ENCODE peak calls at places on chromosomes 1 and 21, in four cellular contexts. W is IMR-90, C is Peyer's patch, S is right lobe of liver. K is an unnamed sample.

GRCh38 chr1:109531826-109532364 is 7.8 kb upstream of the GPR61 start:
- DNase-seq in W (no peak), C (no peak), S (no peak), K (no peak)

GRCh38 chr1:29364101-29364678 is 127.9 kb downstream of the PTPRU start:
- DNase-seq in W (no peak), C (peak), S (peak), K (no peak)

GRCh38 chr1:234532511-234532922 is 53.5 kb upstream of the TARBP1 start:
- DNase-seq in W (no peak), C (peak), S (peak), K (no peak)

GRCh38 chr1:94832446-94832845 is 12.3 kb downstream of the SLC44A3 start:
- DNase-seq in W (peak), C (no peak), S (no peak), K (no peak)

GRCh38 chr21:46065215-46065992 is 32.5 kb upstream of the COL6A2 start:
- DNase-seq in W (peak), C (peak), S (peak), K (no peak)

GRCh38 chr1:173669491-173669941 is at the start of gene ANKRD45:
- DNase-seq in W (peak), C (no peak), S (no peak), K (no peak)

GRCh38 chr1:198032668-198033067 is 115.5 kb downstream of the LHX9 start:
- DNase-seq in W (no peak), C (no peak), S (no peak), K (no peak)

GRCh38 chr1:99682291-99682751 is 36.4 kb downstream of the PALMD start:
- DNase-seq in W (peak), C (no peak), S (no peak), K (no peak)

GRCh38 chr21:28904961-28905435 is 87.7 kb downstream of the LTN1 start:
- DNase-seq in W (no peak), C (no peak), S (no peak), K (no peak)

GRCh38 chr21:39321424-39321823 is 8.0 kb upstream of the BRWD1 start:
- DNase-seq in W (peak), C (no peak), S (no peak), K (no peak)

GRCh38 chr1:108316545-108316944 is 72.7 kb upstream of the NBPF4 start:
- DNase-seq in W (peak), C (no peak), S (no peak), K (no peak)

GRCh38 chr1:43351421-43352350 is 7.1 kb upstream of the CDC20 start:
- DNase-seq in W (no peak), C (no peak), S (no peak), K (no peak)

GRCh38 chr1:84853743-84854721 is 39.0 kb downstream of the LPAR3 start:
- DNase-seq in W (peak), C (peak), S (no peak), K (no peak)

GRCh38 chr21:45164124-45164511 is 89.7 kb downstream of the ADARB1 start:
- DNase-seq in W (peak), C (no peak), S (no peak), K (no peak)

GRCh38 chr1:90795396-90795795 is 78.3 kb upstream of the BARHL2 start:
- DNase-seq in W (no peak), C (no peak), S (no peak), K (no peak)

GRCh38 chr1:18091660-18092446 is 15.7 kb upstream of the IGSF21 start:
- DNase-seq in W (peak), C (no peak), S (no peak), K (no peak)

GRCh38 chr1:85584264-85584781 is 3.8 kb downstream of the CCN1 start:
- DNase-seq in W (peak), C (no peak), S (no peak), K (no peak)

GRCh38 chr1:192488058-192488457 is 87.5 kb upstream of the RGS1 start:
- DNase-seq in W (no peak), C (no peak), S (no peak), K (no peak)

GRCh38 chr1:19312782-19313635 is 883 bp downstream of the SLC66A1 start:
- DNase-seq in W (no peak), C (no peak), S (peak), K (no peak)

GRCh38 chr1:202005958-202006357 is 4.4 kb upstream of the ELF3 start:
- DNase-seq in W (no peak), C (no peak), S (no peak), K (no peak)

GRCh38 chr1:15975358-15975804 is 520 bp downstream of the ZBTB17 start:
- DNase-seq in W (peak), C (peak), S (peak), K (no peak)

GRCh38 chr1:81477704-81478103 is 323.0 kb upstream of the ADGRL2 start:
- DNase-seq in W (peak), C (no peak), S (no peak), K (no peak)

GRCh38 chr21:45542242-45542666 is at the start of gene SLC19A1:
- DNase-seq in W (peak), C (peak), S (peak), K (no peak)

GRCh38 chr1:110626890-110627289 is 20.7 kb upstream of the KCNA2 start:
- DNase-seq in W (no peak), C (no peak), S (no peak), K (no peak)

GRCh38 chr1:246576709-246577032 is 10.4 kb downstream of the CNST start:
- DNase-seq in W (no peak), C (no peak), S (no peak), K (no peak)

GRCh38 chr1:100736766-100737165 is 17.2 kb downstream of the VCAM1 start:
- DNase-seq in W (peak), C (no peak), S (no peak), K (no peak)

GRCh38 chr1:64095832-64096231 is 107.6 kb upstream of the UBE2U start:
- DNase-seq in W (no peak), C (no peak), S (no peak), K (no peak)

GRCh38 chr1:64100791-64101190 is 102.6 kb upstream of the UBE2U start:
- DNase-seq in W (peak), C (no peak), S (no peak), K (no peak)

GRCh38 chr1:64098436-64098835 is 105.0 kb upstream of the UBE2U start:
- DNase-seq in W (no peak), C (no peak), S (no peak), K (no peak)

GRCh38 chr1:64097859-64098258 is 105.6 kb upstream of the UBE2U start:
- DNase-seq in W (no peak), C (no peak), S (no peak), K (no peak)

DNA sequence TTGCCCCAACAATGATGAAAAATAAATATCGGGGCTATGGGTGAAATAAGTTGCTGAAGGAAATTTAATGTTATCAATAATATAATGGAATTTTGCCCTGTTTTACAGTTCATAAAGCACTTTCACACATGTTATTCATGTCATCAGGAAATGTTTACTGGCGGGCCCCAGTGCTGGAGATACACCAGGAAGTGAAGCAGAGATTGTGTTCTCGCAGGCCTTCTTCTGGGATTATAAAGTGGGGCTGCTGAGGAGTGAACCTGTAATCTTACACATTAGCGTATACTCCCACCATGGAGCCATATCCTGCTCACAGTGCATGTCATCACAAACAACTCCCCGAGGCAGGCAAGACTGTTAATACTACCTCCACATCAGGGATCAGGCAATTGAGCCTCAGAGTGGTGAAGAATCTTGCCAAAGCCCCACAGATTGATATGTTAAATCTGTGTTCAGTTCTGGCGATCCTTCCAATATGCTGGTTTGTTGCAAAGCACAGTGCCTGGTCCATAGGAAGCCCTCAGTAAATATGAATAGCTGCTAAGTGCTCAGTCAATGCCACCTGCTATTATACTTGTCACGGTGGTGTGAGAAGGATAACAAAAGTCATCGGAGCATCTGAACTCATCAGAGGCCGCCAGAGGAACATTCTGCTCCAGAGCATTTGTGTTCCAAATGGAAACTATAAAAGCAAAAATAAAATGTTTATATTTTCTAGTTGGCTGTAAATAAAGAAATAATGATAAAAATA is 104.4 kb upstream of the UBE2U start:
- DNase-seq in W (no peak), C (no peak), S (no peak), K (no peak)
- H3K27ac ChIP-seq in W (no peak), C (no peak), S (no peak), K (no peak)

DNA sequence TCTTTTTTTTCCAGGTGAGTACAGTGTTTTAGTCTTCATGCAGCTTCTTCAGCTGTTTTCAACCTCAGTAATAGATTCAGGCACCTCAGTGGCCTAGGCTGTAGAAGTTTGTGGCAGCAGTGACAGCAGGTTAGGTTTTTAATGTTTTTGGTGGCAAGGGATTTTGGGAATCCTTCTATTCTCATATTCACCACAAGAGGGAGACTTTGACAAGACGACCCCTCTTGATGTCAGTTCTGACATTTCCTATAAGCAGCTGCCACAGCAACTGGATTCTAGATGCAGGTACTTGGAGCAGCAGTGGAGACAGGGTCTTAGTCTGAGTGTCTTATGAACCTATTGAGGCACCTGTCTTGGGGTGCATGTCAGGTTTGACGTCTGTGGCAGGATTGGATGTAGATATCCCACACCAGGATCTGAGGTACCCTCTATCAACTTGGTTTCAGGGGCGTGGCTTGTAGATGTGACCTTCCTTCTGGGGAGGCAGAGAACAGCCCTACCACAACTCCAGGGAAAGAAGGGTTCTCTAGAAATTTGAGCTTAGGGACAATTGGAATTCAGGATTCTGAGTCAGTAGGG is 1104.2 kb upstream of the TMPRSS15 start:
- DNase-seq in W (no peak), C (no peak), S (no peak), K (no peak)
- TF ChIP-seq CTCF in W (no peak), C (no peak), S (peak), K (no peak)

GRCh38 chr21:34037446-34037845 is 35.9 kb upstream of the MRPS6 start:
- DNase-seq in W (peak), C (no peak), S (no peak), K (no peak)
- TF ChIP-seq POLR2A in W (no peak), C (no peak), S (no peak), K (no peak)

DNA sequence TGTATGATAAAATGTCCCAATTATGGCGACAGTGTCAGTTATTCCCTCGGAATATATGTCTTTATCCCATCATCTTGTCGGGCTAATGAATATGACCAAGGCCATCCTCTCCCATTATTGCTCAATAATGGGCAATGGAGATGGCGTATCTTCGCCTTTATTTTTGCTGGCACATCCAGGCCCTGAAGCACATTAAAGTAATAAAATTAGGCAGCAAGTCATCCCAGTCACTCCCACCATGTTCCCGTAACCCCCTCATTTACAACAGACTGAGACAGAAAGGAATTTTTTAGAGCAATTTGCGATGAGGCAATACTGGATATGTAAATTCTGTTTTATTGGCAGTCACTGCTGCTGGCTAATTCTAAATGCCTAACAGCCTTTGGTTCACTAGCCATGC is 35.3 kb downstream of the CLIC6 start:
- DNase-seq in W (peak), C (no peak), S (no peak), K (no peak)
- H3K27ac ChIP-seq in W (no peak), C (no peak), S (no peak), K (peak)

DNA sequence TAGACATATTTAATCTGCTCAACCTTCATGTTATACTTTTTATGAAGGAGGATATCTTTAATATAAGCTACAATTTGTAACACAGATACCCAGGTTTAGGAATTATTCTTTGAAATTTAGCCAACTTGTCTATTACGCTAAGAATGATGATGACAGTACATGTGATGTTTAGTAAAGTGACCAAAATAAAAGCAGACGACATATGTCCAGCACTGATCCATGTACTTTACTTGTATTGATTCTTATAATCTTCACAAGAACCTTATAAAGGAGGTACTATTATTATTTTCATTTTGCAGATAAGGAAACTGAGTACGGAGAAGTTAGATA is 37.2 kb upstream of the ATG4C start:
- DNase-seq in W (no peak), C (no peak), S (no peak), K (no peak)
- TF ChIP-seq CTCF in W (no peak), C (no peak), S (no peak), K (no peak)

GRCh38 chr1:23368562-23369334 is 888 bp downstream of the ZNF436 start:
- DNase-seq in W (peak), C (peak), S (peak), K (peak)
- TF ChIP-seq POLR2A in W (peak), C (peak), S (peak), K (peak)

DNA sequence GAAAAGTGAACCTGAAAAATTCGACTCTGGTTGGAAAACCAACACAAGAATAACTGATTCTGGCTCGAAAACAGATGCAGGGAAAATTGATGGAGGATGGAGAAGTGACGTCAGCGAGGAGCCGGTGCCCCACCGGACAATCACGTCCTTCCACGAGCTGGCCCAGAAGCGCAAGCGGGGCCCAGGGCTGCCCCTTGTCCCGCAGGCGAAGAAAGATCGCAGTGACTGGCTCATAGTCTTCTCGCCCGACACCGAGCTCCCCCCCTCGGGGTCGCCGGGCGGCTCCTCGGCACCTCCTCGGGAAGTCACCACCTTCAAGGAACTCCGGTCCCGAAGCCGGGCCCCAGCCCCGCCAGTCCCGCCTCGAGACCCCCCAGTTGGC is 1.9 kb downstream of the RUSC1 start:
- DNase-seq in W (peak), C (peak), S (no peak), K (no peak)
- H3K27ac ChIP-seq in W (peak), C (peak), S (peak), K (peak)

DNA sequence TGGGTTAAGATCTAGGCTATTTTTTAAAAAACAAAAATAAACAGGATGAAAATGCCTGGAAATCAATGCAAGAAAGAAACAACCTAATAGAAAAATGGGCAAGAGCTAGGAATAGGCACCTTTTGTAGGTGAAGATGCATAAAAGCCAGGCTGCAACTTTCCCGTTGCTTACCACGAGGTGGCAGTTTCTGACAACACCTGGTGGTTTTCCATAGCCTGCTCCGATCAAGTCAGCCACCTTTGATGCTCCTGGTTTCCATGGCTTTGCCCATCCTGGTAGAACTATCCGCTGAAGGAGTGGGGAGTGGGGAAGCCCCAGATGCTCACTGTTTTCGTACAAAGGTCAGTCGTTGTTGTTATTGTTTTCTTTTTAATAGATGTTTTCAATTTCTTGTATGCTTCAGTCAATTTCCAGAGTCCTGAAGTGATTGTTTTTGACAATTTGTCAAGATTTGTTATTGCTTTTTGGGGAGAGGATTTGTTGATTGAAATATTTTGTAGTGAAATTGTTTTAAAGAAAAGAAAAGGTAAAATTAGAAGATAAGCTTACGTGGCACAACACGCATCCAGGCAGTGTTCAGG is 24.1 kb downstream of the UBE2Q1 start:
- DNase-seq in W (peak), C (peak), S (peak), K (no peak)
- TF ChIP-seq CTCF in W (peak), C (peak), S (peak), K (peak)